ENCODE peak calls at places on chromosomes 13 and 19, in six cellular contexts. H, T, N, I, J and F are unnamed samples.

GRCh38 chr19:32178841-32179410 is 166.5 kb upstream of the ZNF507 start:
- DNase-seq in H (no peak), T (no peak), N (no peak), I (no peak), J (no peak), F (no peak)

GRCh38 chr13:51814825-51815650 is 11.1 kb upstream of the DHRS12 start:
- DNase-seq in H (peak), T (peak), N (peak), I (peak), J (no peak), F (peak)

GRCh38 chr13:113546571-113547247 is 37.8 kb upstream of the TFDP1 start:
- DNase-seq in H (no peak), T (no peak), N (no peak), I (no peak), J (peak), F (peak)

GRCh38 chr19:2477141-2477710 is 1.3 kb downstream of the GADD45B start:
- DNase-seq in H (no peak), T (peak), N (peak), I (no peak), J (peak), F (no peak)

GRCh38 chr19:2455481-2456300 is 1.1 kb downstream of the LMNB2 start:
- DNase-seq in H (no peak), T (peak), N (peak), I (peak), J (peak), F (peak)

GRCh38 chr13:39263033-39263432 is 224.8 kb downstream of the NHLRC3 start:
- DNase-seq in H (no peak), T (peak), N (peak), I (no peak), J (no peak), F (peak)

GRCh38 chr13:26198116-26198515 is 24.0 kb downstream of the RNF6 start:
- DNase-seq in H (no peak), T (no peak), N (no peak), I (no peak), J (no peak), F (no peak)

GRCh38 chr19:58182577-58182988 is 278 bp upstream of the ZNF274 start:
- DNase-seq in H (no peak), T (no peak), N (no peak), I (peak), J (no peak), F (no peak)

GRCh38 chr13:100195568-100195967 is 106.7 kb downstream of the PCCA start:
- DNase-seq in H (no peak), T (no peak), N (no peak), I (no peak), J (no peak), F (no peak)

GRCh38 chr19:32053366-32053765 is 292.0 kb upstream of the ZNF507 start:
- DNase-seq in H (no peak), T (no peak), N (no peak), I (no peak), J (no peak), F (no peak)

GRCh38 chr13:50518791-50519201 is 324.7 kb downstream of the DLEU7 start:
- DNase-seq in H (no peak), T (no peak), N (peak), I (no peak), J (no peak), F (no peak)

GRCh38 chr19:51367565-51368365 is 1.0 kb downstream of the CLDND2 start:
- DNase-seq in H (peak), T (peak), N (peak), I (peak), J (peak), F (peak)

GRCh38 chr19:49923055-49924003 is 5.7 kb upstream of the ATF5 start:
- DNase-seq in H (no peak), T (no peak), N (no peak), I (no peak), J (no peak), F (no peak)

GRCh38 chr13:43113603-43114002 is 90.2 kb downstream of the DNAJC15 start:
- DNase-seq in H (no peak), T (no peak), N (no peak), I (no peak), J (no peak), F (no peak)

GRCh38 chr13:26771796-26772195 is 11.2 kb upstream of the GPR12 start:
- DNase-seq in H (no peak), T (no peak), N (no peak), I (no peak), J (no peak), F (no peak)

GRCh38 chr19:58397533-58398037 is 2.1 kb downstream of the RNF225 start:
- DNase-seq in H (no peak), T (no peak), N (no peak), I (no peak), J (no peak), F (no peak)

GRCh38 chr13:94667190-94667589 is 45.2 kb downstream of the SOX21 start:
- DNase-seq in H (no peak), T (no peak), N (no peak), I (no peak), J (no peak), F (no peak)

GRCh38 chr13:24267283-24267682 is 42.1 kb upstream of the C1QTNF9 start:
- DNase-seq in H (no peak), T (no peak), N (peak), I (no peak), J (no peak), F (no peak)

GRCh38 chr13:99585609-99586008 is 84.3 kb downstream of the TM9SF2 start:
- DNase-seq in H (no peak), T (no peak), N (peak), I (no peak), J (no peak), F (no peak)

GRCh38 chr13:31807090-31807541 is 67.8 kb downstream of the RXFP2 start:
- DNase-seq in H (no peak), T (no peak), N (peak), I (peak), J (no peak), F (no peak)

GRCh38 chr19:1860133-1860775 is 3.1 kb downstream of the KLF16 start:
- DNase-seq in H (peak), T (no peak), N (peak), I (no peak), J (no peak), F (no peak)

GRCh38 chr13:98033277-98034247 is 80.1 kb downstream of the IPO5 start:
- DNase-seq in H (no peak), T (no peak), N (peak), I (no peak), J (no peak), F (no peak)

GRCh38 chr19:31334101-31334848 is 15.0 kb downstream of the TSHZ3 start:
- DNase-seq in H (no peak), T (no peak), N (peak), I (no peak), J (no peak), F (no peak)

GRCh38 chr19:51324082-51324481 is 12.6 kb downstream of the IGLON5 start:
- DNase-seq in H (no peak), T (no peak), N (peak), I (no peak), J (no peak), F (no peak)

GRCh38 chr13:97125051-97125809 is 96.9 kb upstream of the MBNL2 start:
- DNase-seq in H (no peak), T (no peak), N (peak), I (no peak), J (no peak), F (no peak)

GRCh38 chr19:17584132-17584531 is 28.7 kb downstream of the COLGALT1 start:
- DNase-seq in H (no peak), T (no peak), N (no peak), I (no peak), J (no peak), F (no peak)

GRCh38 chr13:33277351-33277750 is 8.2 kb downstream of the STARD13 start:
- DNase-seq in H (no peak), T (no peak), N (no peak), I (no peak), J (no peak), F (no peak)
- H3K27ac ChIP-seq in H (peak), T (peak), N (no peak), I (no peak), J (no peak), F (peak)

GRCh38 chr13:109655611-109656010 is 130.8 kb downstream of the IRS2 start:
- DNase-seq in H (no peak), T (no peak), N (peak), I (no peak), J (no peak), F (no peak)
- H3K27ac ChIP-seq in H (peak), T (peak), N (no peak), I (no peak), J (peak), F (no peak)

DNA sequence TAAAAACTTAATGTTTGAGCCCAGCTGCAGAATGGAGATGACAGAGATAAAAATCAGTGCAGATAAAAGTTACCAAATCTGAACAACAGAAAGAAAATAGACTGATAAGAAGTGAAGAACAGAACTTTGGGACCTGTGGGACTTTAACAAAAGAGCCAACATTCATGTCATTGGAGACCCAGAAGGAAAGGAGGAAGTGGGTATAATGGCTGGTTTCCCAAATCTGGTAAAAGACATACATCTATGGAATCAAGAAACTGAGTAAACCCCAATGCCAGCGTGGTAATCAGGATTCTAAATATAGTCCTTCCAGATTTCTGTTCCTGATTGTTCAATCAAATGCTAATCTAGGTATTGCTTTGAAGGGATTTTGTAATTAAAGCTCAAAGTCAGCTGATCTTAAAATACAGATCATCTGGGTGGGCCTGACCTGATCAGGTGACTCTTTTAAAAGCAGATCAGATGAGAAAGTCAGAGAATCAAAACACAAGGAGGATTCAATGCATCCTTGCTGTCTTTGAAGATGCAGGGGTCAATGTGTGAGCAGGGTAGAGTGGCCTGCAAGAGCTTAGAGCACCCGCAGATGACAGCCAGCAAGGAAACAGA is 25.3 kb upstream of the CEACAM20 start:
- DNase-seq in H (no peak), T (no peak), N (no peak), I (no peak), J (no peak), F (no peak)
- H3K27ac ChIP-seq in H (no peak), T (no peak), N (no peak), I (no peak), J (no peak), F (no peak)

GRCh38 chr13:109154546-109154945 is 525.1 kb downstream of the MYO16 start:
- DNase-seq in H (no peak), T (no peak), N (no peak), I (no peak), J (no peak), F (no peak)
- H3K27ac ChIP-seq in H (no peak), T (no peak), N (no peak), I (no peak), J (peak), F (no peak)

GRCh38 chr19:38975214-38975860 is at the start of gene FBXO17:
- DNase-seq in H (no peak), T (peak), N (peak), I (no peak), J (peak), F (no peak)
- H3K27ac ChIP-seq in H (peak), T (peak), N (peak), I (peak), J (peak), F (peak)